ENCODE peak calls at places on chromosome 2, in nine cellular contexts. J, H, U, Q, Z, E, K, P and N are unnamed samples.

GRCh38 chr2:37782721-37783438 is 111.4 kb upstream of the CDC42EP3 start:
- DNase-seq in Q (no peak), E (no peak), U (no peak), Z (no peak), K (peak), J (no peak), P (peak), H (no peak), N (no peak)

GRCh38 chr2:26401739-26402541 is at the start of gene DRC1:
- DNase-seq in P (peak), Q (peak), Z (peak), E (no peak), H (peak), J (peak), U (peak), K (peak), N (peak)

GRCh38 chr2:218798767-218799504 is 17.0 kb downstream of the CYP27A1 start:
- DNase-seq in H (no peak), P (no peak), K (no peak), U (peak), J (no peak), Q (peak), E (no peak), Z (no peak), N (no peak)

GRCh38 chr2:220893411-220893810 is 678.7 kb downstream of the EPHA4 start:
- DNase-seq in E (no peak), P (no peak), Z (no peak), Q (no peak), K (no peak), J (peak), U (no peak), H (no peak), N (no peak)

GRCh38 chr2:30193104-30193681 is 38.1 kb upstream of the LBH start:
- DNase-seq in J (no peak), E (no peak), Q (no peak), K (peak), U (no peak), H (no peak), Z (no peak), P (no peak), N (no peak)

GRCh38 chr2:236748385-236748784 is 178.8 kb downstream of the ACKR3 start:
- DNase-seq in P (no peak), Z (no peak), J (no peak), U (no peak), Q (no peak), H (no peak), K (peak), E (no peak), N (no peak)

GRCh38 chr2:1501196-1501851 is 88.1 kb downstream of the TPO start:
- DNase-seq in U (no peak), Z (no peak), P (no peak), J (no peak), E (no peak), K (peak), Q (no peak), H (no peak), N (no peak)

GRCh38 chr2:196944570-196944969 is 18.1 kb upstream of the PGAP1 start:
- DNase-seq in Z (no peak), K (no peak), H (no peak), Q (no peak), J (no peak), U (no peak), P (peak), E (no peak), N (no peak)

GRCh38 chr2:158179660-158180059 is 78.0 kb downstream of the UPP2 start:
- DNase-seq in H (no peak), K (no peak), P (peak), Z (no peak), U (peak), J (peak), E (no peak), Q (no peak), N (no peak)

GRCh38 chr2:119383410-119384140 is 16.8 kb downstream of the DBI start:
- DNase-seq in E (no peak), Z (no peak), H (no peak), Q (peak), J (no peak), K (no peak), P (no peak), U (peak), N (no peak)

GRCh38 chr2:235564884-235565530 is 71.2 kb downstream of the AGAP1 start:
- DNase-seq in Q (no peak), H (no peak), J (no peak), Z (no peak), K (no peak), U (no peak), P (no peak), E (no peak), N (no peak)

GRCh38 chr2:180999274-180999964 is 19.0 kb downstream of the UBE2E3 start:
- DNase-seq in Z (no peak), E (no peak), P (no peak), Q (no peak), J (no peak), H (no peak), U (no peak), K (no peak), N (no peak)

GRCh38 chr2:146837857-146838256 is 1007.0 kb upstream of the ACVR2A start:
- DNase-seq in J (peak), U (peak), K (no peak), P (peak), Q (no peak), E (peak), Z (no peak), H (no peak), N (no peak)

GRCh38 chr2:33033524-33034150 is 86.9 kb downstream of the LTBP1 start:
- DNase-seq in K (no peak), U (peak), Z (no peak), P (peak), E (no peak), Q (peak), H (no peak), J (peak), N (peak)

GRCh38 chr2:146818122-146818521 is 1026.7 kb upstream of the ACVR2A start:
- DNase-seq in U (no peak), E (no peak), Q (no peak), H (no peak), Z (no peak), P (peak), K (no peak), J (peak), N (no peak)

GRCh38 chr2:203809084-203809521 is 58.5 kb upstream of the CTLA4 start:
- DNase-seq in J (peak), H (no peak), Q (no peak), K (no peak), U (no peak), P (peak), Z (no peak), E (no peak), N (no peak)

GRCh38 chr2:100013892-100014677 is 128.3 kb downstream of the AFF3 start:
- DNase-seq in H (no peak), K (no peak), P (peak), U (peak), Z (peak), J (peak), E (peak), Q (peak), N (no peak)

DNA sequence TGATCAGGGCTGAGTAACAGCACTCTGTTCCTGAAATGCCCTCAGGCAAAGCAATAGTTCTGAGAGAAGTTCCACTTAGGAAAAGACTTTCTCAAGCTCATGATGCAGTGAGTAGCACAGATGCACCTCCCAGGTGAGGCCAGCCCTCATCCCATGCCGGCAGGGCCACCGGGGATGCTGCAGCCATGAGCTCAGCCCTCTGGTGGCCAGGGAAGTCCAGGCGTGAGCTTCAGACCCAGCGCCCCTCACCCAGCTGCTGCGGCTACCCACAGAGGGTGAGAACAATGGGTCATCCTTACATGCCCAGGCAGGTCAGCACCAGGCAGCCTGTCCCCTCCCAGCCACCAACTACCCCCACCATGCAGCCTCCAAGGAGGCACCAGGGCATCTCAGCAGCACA is 50.7 kb downstream of the TTC32 start:
- DNase-seq in H (no peak), Z (no peak), Q (no peak), E (no peak), J (no peak), K (no peak), P (no peak), U (no peak), N (no peak)
- TF ChIP-seq CTCF in H (no peak), Z (peak), Q (peak), E (peak), J (peak), K (no peak), P (peak), U (peak), N (no peak)

GRCh38 chr2:191713837-191714236 is 35.9 kb downstream of the NABP1 start:
- DNase-seq in Z (no peak), U (no peak), H (no peak), K (no peak), Q (peak), E (no peak), J (no peak), P (no peak), N (no peak)
- TF ChIP-seq CTCF in Z (peak), U (no peak), H (no peak), K (no peak), Q (peak), E (peak), J (no peak), P (no peak), N (no peak)

DNA sequence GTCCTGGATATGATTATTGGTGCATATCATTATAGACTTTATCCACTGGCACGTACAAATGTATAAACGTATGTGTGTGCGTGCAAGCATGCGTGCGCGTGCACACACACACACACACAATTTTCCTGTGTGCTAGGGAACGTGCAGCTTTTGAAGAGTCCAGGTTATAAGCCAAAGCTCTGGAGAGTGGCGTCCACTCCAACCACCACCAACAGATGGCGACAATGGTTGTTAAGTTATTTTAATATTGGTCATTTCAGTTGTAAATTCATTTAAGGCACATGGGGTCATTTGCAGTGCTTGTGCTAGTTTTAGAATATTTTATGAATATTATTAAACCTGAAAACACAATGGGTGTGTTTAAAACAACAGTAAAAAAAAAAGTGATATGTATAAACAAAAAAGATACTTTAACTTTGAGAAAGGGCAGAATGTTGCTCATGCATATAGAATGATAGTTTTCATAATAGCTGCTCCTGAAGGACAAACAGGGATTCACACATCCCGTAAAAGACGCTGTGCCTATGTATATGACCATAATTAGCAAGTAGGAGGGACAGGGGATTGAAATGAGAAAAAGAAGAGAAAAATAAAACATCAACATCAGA is 124.2 kb upstream of the ITGB6 start:
- DNase-seq in P (peak), U (peak), Z (no peak), E (no peak), K (peak), H (no peak), J (peak), Q (peak), N (peak)
- TF ChIP-seq CTCF in P (peak), U (peak), Z (peak), E (peak), K (peak), H (peak), J (peak), Q (peak), N (peak)

DNA sequence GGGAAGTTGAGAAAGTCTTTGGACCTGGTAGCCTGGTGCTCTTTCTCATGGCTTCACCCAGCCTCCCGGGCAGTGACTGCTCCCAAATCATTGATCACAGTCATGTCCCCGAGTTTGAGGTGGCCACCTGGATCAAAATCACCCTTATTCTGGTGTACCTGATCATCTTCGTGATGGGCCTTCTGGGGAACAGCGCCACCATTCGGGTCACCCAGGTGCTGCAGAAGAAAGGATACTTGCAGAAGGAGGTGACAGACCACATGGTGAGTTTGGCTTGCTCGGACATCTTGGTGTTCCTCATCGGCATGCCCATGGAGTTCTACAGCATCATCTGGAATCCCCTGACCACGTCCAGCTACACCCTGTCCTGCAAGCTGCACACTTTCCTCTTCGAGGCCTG is 391 bp downstream of the GPR39 start:
- DNase-seq in E (no peak), J (no peak), Q (no peak), H (no peak), Z (no peak), U (no peak), P (no peak), K (no peak), N (no peak)
- TF ChIP-seq CTCF in E (peak), J (no peak), Q (no peak), H (no peak), Z (peak), U (peak), P (no peak), K (no peak), N (no peak)

DNA sequence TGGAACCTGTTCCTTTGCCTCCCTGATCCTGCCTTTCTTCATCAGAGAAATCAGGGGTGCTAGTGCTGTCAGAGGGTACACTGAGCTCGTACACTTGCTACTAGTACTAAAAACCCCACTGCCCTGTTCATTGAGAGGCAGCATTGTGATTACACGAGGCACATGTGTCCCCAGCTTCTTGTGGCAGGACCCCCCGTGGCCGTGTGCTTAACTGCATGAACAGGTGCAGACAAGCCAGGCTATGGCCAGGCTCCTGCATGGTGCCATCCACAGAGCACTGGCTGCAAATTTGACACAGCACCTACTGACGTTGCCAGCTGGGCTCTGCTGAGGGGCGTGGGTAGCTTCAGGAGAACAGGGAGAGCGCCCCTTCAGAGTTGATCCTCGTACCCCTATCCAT is 248.4 kb downstream of the GLI2 start:
- DNase-seq in Z (no peak), J (no peak), P (no peak), E (no peak), U (no peak), K (peak), Q (no peak), H (no peak), N (no peak)
- TF ChIP-seq CTCF in Z (no peak), J (no peak), P (no peak), E (no peak), U (no peak), K (no peak), Q (no peak), H (no peak), N (no peak)

DNA sequence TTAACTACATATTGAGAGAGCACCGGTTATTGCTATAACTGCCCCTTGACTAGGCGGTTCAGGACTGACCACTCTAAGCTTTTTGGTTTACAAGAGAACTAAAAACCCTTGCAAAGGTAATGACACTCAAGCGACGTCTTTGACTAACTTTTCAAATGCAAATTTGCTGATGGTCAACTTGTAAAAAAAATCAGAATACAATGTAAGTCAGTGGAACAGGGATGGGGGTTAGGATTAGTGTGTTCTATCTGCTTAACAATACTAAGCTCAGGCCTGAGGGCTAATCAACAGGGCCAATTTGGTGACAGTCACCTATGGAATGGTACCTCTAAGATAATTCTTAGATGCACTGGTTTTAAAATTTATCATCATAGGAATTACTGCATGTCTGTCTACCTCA is 57.1 kb downstream of the ZAP70 start:
- DNase-seq in Q (no peak), Z (no peak), U (no peak), H (no peak), K (no peak), J (no peak), E (no peak), P (no peak), N (no peak)
- TF ChIP-seq CTCF in Q (no peak), Z (no peak), U (no peak), H (no peak), K (no peak), J (no peak), E (no peak), P (no peak), N (no peak)